ENCODE peak calls at places on chromosomes 3 and 15, in ten cellular contexts. W, N, E, X, Q, S, O, V, Z and J are unnamed samples.

GRCh38 chr3:122668930-122669730 is 11.5 kb upstream of the PARP14 start:
- DNase-seq in W (no peak), N (no peak), E (no peak), X (peak; percentile 88), Q (no peak), S (peak; percentile 51), O (no peak), V (no peak), Z (no peak), J (no peak)

GRCh38 chr3:127455541-127456450 is 134.7 kb downstream of the TPRA1 start:
- DNase-seq in W (peak; percentile 90), N (peak; percentile 58), E (peak; percentile 79), X (peak; percentile 47), Q (peak; percentile 86), S (peak; percentile 36), O (peak; percentile 43), V (peak; percentile 60), Z (peak; percentile 70), J (peak; percentile 34)

GRCh38 chr3:191220908-191221307 is 21.9 kb downstream of the OSTN start:
- DNase-seq in W (peak; percentile 47), N (peak; percentile 8), E (no peak), X (no peak), Q (peak; percentile 7), S (no peak), O (no peak), V (no peak), Z (no peak), J (no peak)

GRCh38 chr3:23865595-23866396 is 51.0 kb downstream of the NKIRAS1 start:
- DNase-seq in W (peak; percentile 67), N (no peak), E (no peak), X (peak; percentile 25), Q (no peak), S (peak; percentile 37), O (no peak), V (no peak), Z (peak; percentile 13), J (no peak)

GRCh38 chr3:127257351-127257750 is 30.5 kb downstream of the PRR20G start:
- DNase-seq in W (no peak), N (no peak), E (no peak), X (no peak), Q (no peak), S (no peak), O (no peak), V (no peak), Z (no peak), J (no peak)

GRCh38 chr3:115141018-115141757 is 5.9 kb downstream of the ZBTB20 start:
- DNase-seq in W (no peak), N (no peak), E (no peak), X (no peak), Q (no peak), S (no peak), O (no peak), V (no peak), Z (no peak), J (no peak)

GRCh38 chr3:197595470-197596185 is 39.9 kb upstream of the BDH1 start:
- DNase-seq in W (no peak), N (no peak), E (no peak), X (no peak), Q (no peak), S (no peak), O (no peak), V (no peak), Z (no peak), J (no peak)

GRCh38 chr3:111735271-111735758 is 123.8 kb upstream of the PHLDB2 start:
- DNase-seq in W (no peak), N (no peak), E (no peak), X (peak; percentile 96), Q (no peak), S (peak; percentile 82), O (no peak), V (no peak), Z (peak; percentile 49), J (no peak)

GRCh38 chr3:13163848-13164382 is 90.7 kb upstream of the IQSEC1 start:
- DNase-seq in W (no peak), N (no peak), E (no peak), X (no peak), Q (no peak), S (no peak), O (no peak), V (no peak), Z (no peak), J (no peak)

GRCh38 chr3:137815251-137815650 is 51.1 kb downstream of the SOX14 start:
- DNase-seq in W (no peak), N (no peak), E (no peak), X (no peak), Q (no peak), S (no peak), O (no peak), V (no peak), Z (no peak), J (no peak)

GRCh38 chr3:144229973-144230372 is 258.4 kb downstream of the DIPK2A start:
- DNase-seq in W (no peak), N (no peak), E (no peak), X (no peak), Q (no peak), S (peak; percentile 9), O (no peak), V (no peak), Z (no peak), J (no peak)

GRCh38 chr3:32456429-32457130 is 46.1 kb downstream of the CMTM6 start:
- DNase-seq in W (no peak), N (no peak), E (peak; percentile 39), X (no peak), Q (no peak), S (no peak), O (no peak), V (no peak), Z (no peak), J (no peak)

GRCh38 chr3:39587113-39587512 is 119.6 kb downstream of the MOBP start:
- DNase-seq in W (no peak), N (no peak), E (no peak), X (no peak), Q (no peak), S (no peak), O (no peak), V (no peak), Z (no peak), J (no peak)

GRCh38 chr3:28835751-28836150 is 445.1 kb upstream of the RBMS3 start:
- DNase-seq in W (peak; percentile 48), N (no peak), E (no peak), X (no peak), Q (no peak), S (no peak), O (no peak), V (no peak), Z (no peak), J (no peak)

GRCh38 chr15:82643992-82644391 is 3.2 kb downstream of the CPEB1 start:
- DNase-seq in W (peak; percentile 23), N (no peak), E (no peak), X (no peak), Q (no peak), S (no peak), O (no peak), V (no peak), Z (no peak), J (no peak)
- H3K27me3 ChIP-seq in W (peaks cover 49% of the 10 kb centered on the region), N (peaks cover 50% of the 10 kb centered on the region), E (no peaks in the 10 kb centered on the region), X (peaks cover 48% of the 10 kb centered on the region), Q (no peaks in the 10 kb centered on the region), S (peaks cover 13% of the 10 kb centered on the region), O (peaks cover 20% of the 10 kb centered on the region), V (peaks cover 98% of the 10 kb centered on the region), Z (no peaks in the 10 kb centered on the region), J (peaks cover 76% of the 10 kb centered on the region)

DNA sequence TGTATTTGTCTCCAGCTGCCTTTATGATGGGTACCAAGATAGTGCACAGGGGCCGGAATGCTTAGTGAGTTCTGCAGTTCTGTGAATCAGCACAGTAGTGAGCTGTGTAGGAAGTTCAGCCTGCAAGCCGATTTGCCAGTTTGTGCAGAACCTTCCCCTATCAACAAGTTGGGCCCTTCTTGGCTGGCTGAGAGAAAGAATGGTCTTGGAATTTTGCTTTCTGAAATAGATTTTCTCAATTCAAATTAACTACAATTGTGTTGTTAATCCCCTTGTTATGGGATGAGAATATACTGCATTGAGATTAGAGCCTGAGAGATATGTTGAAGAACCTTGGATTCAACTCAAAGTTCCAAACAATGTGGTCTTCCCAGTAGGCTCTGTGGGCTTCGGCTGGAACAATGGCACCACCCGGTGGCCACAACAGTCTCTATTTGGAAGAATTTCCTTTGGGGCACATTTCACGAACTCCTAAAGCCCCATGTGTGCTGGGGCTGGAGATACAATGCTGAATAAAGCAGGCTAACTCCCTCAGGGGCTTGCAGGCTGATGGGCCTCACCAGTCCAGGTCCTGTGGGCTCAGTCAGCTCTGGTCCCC is 59.1 kb downstream of the TRIM42 start:
- DNase-seq in W (peak; percentile 77), N (peak; percentile 10), E (no peak), X (peak; percentile 62), Q (peak; percentile 64), S (peak; percentile 25), O (peak; percentile 30), V (peak; percentile 61), Z (peak; percentile 56), J (no peak)
- TF ChIP-seq CTCF in W (peak; percentile 82), N (no peak), E (peak; percentile 38), X (peak; percentile 76), Q (peak; percentile 60), S (peak; percentile 26), O (peak; percentile 41), V (peak; percentile 71), Z (peak; percentile 46), J (no peak)

GRCh38 chr3:99950921-99951320 is 133.3 kb downstream of the CMSS1 start:
- DNase-seq in W (no peak), N (peak; percentile 7), E (no peak), X (no peak), Q (peak; percentile 9), S (no peak), O (no peak), V (no peak), Z (no peak), J (no peak)

GRCh38 chr3:99947356-99947755 is 129.7 kb downstream of the CMSS1 start:
- DNase-seq in W (no peak), N (no peak), E (no peak), X (no peak), Q (no peak), S (no peak), O (no peak), V (no peak), Z (no peak), J (no peak)

GRCh38 chr3:99945328-99945995 is 127.8 kb downstream of the CMSS1 start:
- DNase-seq in W (no peak), N (no peak), E (peak; percentile 74), X (no peak), Q (no peak), S (no peak), O (no peak), V (no peak), Z (no peak), J (no peak)

GRCh38 chr3:99949956-99950670 is 132.5 kb downstream of the CMSS1 start:
- DNase-seq in W (no peak), N (no peak), E (no peak), X (no peak), Q (no peak), S (no peak), O (no peak), V (no peak), Z (no peak), J (no peak)

GRCh38 chr3:99948467-99949089 is 130.9 kb downstream of the CMSS1 start:
- DNase-seq in W (no peak), N (no peak), E (no peak), X (no peak), Q (no peak), S (no peak), O (no peak), V (no peak), Z (no peak), J (no peak)
- H3K27me3 ChIP-seq in W (no peaks in the 10 kb centered on the region), N (no peaks in the 10 kb centered on the region), E (no peaks in the 10 kb centered on the region), X (no peaks in the 10 kb centered on the region), Q (no peaks in the 10 kb centered on the region), S (no peaks in the 10 kb centered on the region), O (no peaks in the 10 kb centered on the region), V (no peaks in the 10 kb centered on the region), Z (no peaks in the 10 kb centered on the region), J (no peaks in the 10 kb centered on the region)

GRCh38 chr3:179837374-179837773 is 184.5 kb downstream of the USP13 start:
- DNase-seq in W (peak; percentile 35), N (no peak), E (no peak), X (no peak), Q (no peak), S (peak; percentile 24), O (no peak), V (no peak), Z (no peak), J (no peak)
- TF ChIP-seq CTCF in W (peak; percentile 33), N (no peak), E (no peak), X (peak; percentile 28), Q (no peak), S (peak; percentile 20), O (no peak), V (no peak), Z (no peak), J (no peak)